ENCODE peak calls at places on chromosomes 13 and 19, in nine cellular contexts. Q is MM.1S, N is fibroblast of lung, E is astrocyte, S is neural progenitor cell, R is Karpas-422, X is GM12878, V is trophoblast cell, T is neuronal stem cell. K is an unnamed sample.

GRCh38 chr19:7928741-7929701 is 3.1 kb upstream of the CTXN1 start:
- DNase-seq in S (peak), X (no peak), R (peak), N (peak), V (peak), Q (no peak), T (no peak), E (peak), K (peak)

GRCh38 chr13:21034602-21035190 is 26.7 kb downstream of the LATS2 start:
- DNase-seq in N (peak), S (peak), Q (no peak), E (peak), T (no peak), X (no peak), V (no peak), R (no peak), K (no peak)

GRCh38 chr13:87884874-87885273 is 213.7 kb downstream of the SLITRK5 start:
- DNase-seq in S (peak), R (no peak), V (no peak), N (peak), X (no peak), E (peak), Q (no peak), T (peak), K (no peak)

GRCh38 chr13:73416093-73416492 is 357.3 kb downstream of the KLF5 start:
- DNase-seq in X (no peak), N (peak), S (peak), V (peak), E (peak), R (no peak), T (no peak), Q (no peak), K (no peak)

GRCh38 chr13:97174638-97175037 is 47.5 kb upstream of the MBNL2 start:
- DNase-seq in V (no peak), X (no peak), R (no peak), Q (peak), T (no peak), N (peak), E (no peak), S (no peak), K (no peak)

GRCh38 chr13:70708744-70709143 is 600.5 kb upstream of the KLHL1 start:
- DNase-seq in Q (no peak), S (no peak), E (no peak), X (no peak), T (no peak), R (no peak), N (no peak), V (no peak), K (no peak)

GRCh38 chr13:80379245-80379644 is 38.3 kb upstream of the SPRY2 start:
- DNase-seq in X (no peak), T (no peak), Q (no peak), V (no peak), R (no peak), E (peak), N (peak), S (no peak), K (no peak)

GRCh38 chr13:23876265-23876664 is 12.9 kb downstream of the MIPEP start:
- DNase-seq in R (peak), S (peak), X (no peak), Q (no peak), N (no peak), E (no peak), V (no peak), T (no peak), K (peak)

GRCh38 chr13:49995535-49996165 is 1.2 kb upstream of the TRIM13 start:
- DNase-seq in R (peak), N (peak), S (no peak), T (no peak), E (peak), X (peak), V (no peak), Q (no peak), K (no peak)

DNA sequence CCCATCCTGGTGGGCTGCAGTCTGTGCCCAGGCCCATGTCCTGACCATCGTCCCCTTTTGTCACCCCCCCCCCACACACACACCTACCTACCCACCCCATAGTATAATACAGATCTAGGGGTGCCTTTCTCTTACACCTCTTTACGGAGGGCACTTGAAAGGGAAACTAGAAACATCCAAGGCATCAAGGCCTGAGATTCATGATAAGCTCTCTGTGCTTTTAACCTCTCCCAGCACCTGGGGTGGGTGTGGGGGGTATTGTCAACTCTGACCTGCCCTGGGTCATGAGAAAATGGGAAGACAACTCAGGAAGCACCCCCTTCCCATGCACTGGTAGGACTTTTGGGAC is 1.6 kb downstream of the BICRA start:
- DNase-seq in V (no peak), S (no peak), E (no peak), X (no peak), Q (no peak), T (no peak), R (no peak), N (no peak), K (no peak)
- H2AFZ ChIP-seq in V (peak), S (no peak), E (no peak), X (no peak), Q (no peak), T (no peak), R (no peak), N (no peak), K (no peak)

GRCh38 chr19:46745030-46745429 is 827 bp upstream of the FKRP start:
- DNase-seq in T (no peak), Q (no peak), E (no peak), V (no peak), R (no peak), X (no peak), N (no peak), S (no peak), K (no peak)

GRCh38 chr19:46737761-46738171 is 8.1 kb upstream of the FKRP start:
- DNase-seq in V (no peak), Q (no peak), N (no peak), S (no peak), E (no peak), X (no peak), T (no peak), R (no peak), K (no peak)

GRCh38 chr19:46739290-46739771 is 6.5 kb upstream of the FKRP start:
- DNase-seq in V (no peak), Q (no peak), X (no peak), E (no peak), R (no peak), S (no peak), T (no peak), N (no peak), K (no peak)

GRCh38 chr19:46744005-46744691 is 1.7 kb upstream of the FKRP start:
- DNase-seq in T (no peak), N (no peak), R (no peak), E (no peak), S (no peak), V (no peak), X (no peak), Q (no peak), K (no peak)

GRCh38 chr19:46741447-46741846 is 4.4 kb upstream of the FKRP start:
- DNase-seq in S (no peak), Q (no peak), X (no peak), N (no peak), E (no peak), R (no peak), V (no peak), T (no peak), K (no peak)
- H2AFZ ChIP-seq in S (no peak), Q (no peak), X (no peak), N (no peak), E (no peak), R (no peak), V (no peak), T (no peak), K (no peak)

GRCh38 chr13:26983533-26984315 is 187.9 kb downstream of the USP12 start:
- DNase-seq in Q (no peak), N (peak), S (no peak), T (no peak), E (peak), X (no peak), R (no peak), V (no peak), K (no peak)
- H2AFZ ChIP-seq in Q (no peak), N (no peak), S (no peak), T (no peak), E (peak), X (no peak), R (no peak), V (no peak), K (no peak)

DNA sequence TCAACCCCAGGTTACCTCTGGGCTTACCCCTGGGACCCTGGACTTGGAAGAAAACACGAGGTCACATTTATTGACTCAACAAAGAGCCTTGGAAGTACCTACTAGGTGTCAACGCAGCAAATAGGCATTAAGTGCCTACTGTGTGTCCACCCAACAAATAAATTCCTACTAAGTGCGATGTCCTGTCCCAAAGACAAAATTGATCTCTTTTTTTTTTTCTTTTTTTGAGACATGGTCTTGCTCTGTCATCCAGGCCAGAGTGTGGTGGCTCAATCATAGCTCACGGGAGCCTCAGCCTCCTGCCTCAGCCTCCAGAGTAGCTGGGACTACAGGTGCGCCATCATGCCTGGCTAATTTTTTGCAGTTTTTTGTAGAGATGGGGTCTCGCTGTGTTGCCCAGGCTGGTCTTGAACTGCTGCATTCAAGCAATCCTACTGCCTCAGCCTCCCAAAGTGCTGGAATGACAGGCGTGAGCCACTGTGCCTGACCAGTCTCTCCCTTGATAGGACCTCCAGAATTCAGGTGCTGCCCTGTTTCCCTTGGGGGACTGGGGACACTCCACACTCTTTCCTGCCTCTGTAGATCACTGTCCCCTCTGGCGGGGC is 595 bp upstream of the S1PR2 start:
- DNase-seq in R (no peak), V (no peak), X (no peak), T (no peak), S (no peak), N (no peak), E (no peak), Q (no peak), K (no peak)
- H2AFZ ChIP-seq in R (no peak), V (no peak), X (peak), T (peak), S (peak), N (no peak), E (no peak), Q (peak), K (no peak)

DNA sequence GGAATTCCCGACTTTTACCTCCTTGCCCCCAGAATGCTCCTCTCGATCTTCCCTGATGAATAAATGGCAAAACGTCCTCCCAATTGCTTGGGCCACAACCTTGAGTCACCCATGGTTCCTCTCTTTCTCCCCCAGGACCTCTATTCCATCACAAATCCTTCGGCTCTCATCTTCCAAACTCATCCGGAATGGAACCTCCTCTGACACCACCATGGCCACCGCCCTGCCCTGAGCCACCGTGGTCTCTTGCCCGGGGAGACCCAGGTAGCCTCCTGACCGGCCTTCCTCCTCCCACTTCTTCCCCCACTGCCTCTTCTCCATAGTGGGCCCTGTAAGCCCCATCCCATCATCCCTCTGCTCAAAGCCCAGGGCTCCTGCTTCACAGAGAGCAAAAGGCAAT is 4.9 kb downstream of the SLC7A10 start:
- DNase-seq in V (no peak), N (no peak), T (no peak), S (no peak), E (no peak), Q (no peak), R (no peak), X (no peak), K (no peak)
- H2AFZ ChIP-seq in V (no peak), N (no peak), T (no peak), S (no peak), E (no peak), Q (no peak), R (no peak), X (no peak), K (no peak)

GRCh38 chr13:26007261-26007765 is 44.5 kb downstream of the SHISA2 start:
- DNase-seq in E (no peak), V (no peak), X (no peak), N (no peak), S (no peak), T (no peak), Q (no peak), R (no peak), K (no peak)

GRCh38 chr13:26011996-26012688 is 39.7 kb downstream of the SHISA2 start:
- DNase-seq in R (no peak), T (no peak), X (no peak), Q (no peak), N (peak), V (no peak), E (no peak), S (no peak), K (no peak)

GRCh38 chr13:26010487-26011207 is 41.2 kb downstream of the SHISA2 start:
- DNase-seq in E (no peak), N (no peak), T (no peak), V (no peak), R (no peak), S (no peak), Q (no peak), X (no peak), K (no peak)

GRCh38 chr13:26011208-26011573 is 40.6 kb downstream of the SHISA2 start:
- DNase-seq in R (no peak), E (no peak), N (no peak), Q (no peak), X (no peak), T (no peak), V (no peak), S (no peak), K (no peak)

DNA sequence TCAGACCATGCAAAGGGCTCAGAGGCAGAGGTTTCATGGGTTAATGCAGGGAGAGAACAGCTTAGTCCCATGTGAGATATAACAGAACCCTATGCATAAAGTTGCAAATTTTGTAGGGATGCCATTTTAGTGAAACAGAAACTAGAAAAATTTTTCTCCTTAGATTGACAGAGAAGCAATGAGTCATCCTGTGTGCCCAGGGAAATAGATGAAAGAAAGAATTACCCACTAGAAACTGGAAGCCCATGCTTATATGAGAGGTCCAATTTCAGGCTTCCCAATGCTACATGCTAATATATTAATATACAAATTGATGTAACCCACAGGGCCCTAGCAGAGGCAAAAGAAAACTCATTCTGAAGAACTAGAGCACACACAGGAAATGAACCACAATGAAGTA is 44.0 kb downstream of the SHISA2 start:
- DNase-seq in N (no peak), X (no peak), R (no peak), T (no peak), V (no peak), S (no peak), E (no peak), Q (peak), K (no peak)
- H2AFZ ChIP-seq in N (no peak), X (no peak), R (no peak), T (no peak), V (no peak), S (no peak), E (no peak), Q (peak), K (no peak)

GRCh38 chr13:99124695-99125334 is 75.8 kb upstream of the UBAC2 start:
- DNase-seq in E (peak), R (no peak), X (peak), S (no peak), Q (no peak), N (peak), T (no peak), V (peak), K (peak)

GRCh38 chr13:99122171-99122570 is 78.5 kb upstream of the UBAC2 start:
- DNase-seq in R (no peak), N (no peak), X (no peak), T (no peak), V (no peak), S (no peak), E (no peak), Q (no peak), K (no peak)

GRCh38 chr13:99125335-99125915 is 75.2 kb upstream of the UBAC2 start:
- DNase-seq in Q (no peak), S (no peak), R (no peak), N (no peak), E (no peak), V (no peak), T (no peak), X (no peak), K (no peak)

GRCh38 chr13:99124046-99124400 is 76.6 kb upstream of the UBAC2 start:
- DNase-seq in N (no peak), T (no peak), R (no peak), S (no peak), V (no peak), X (no peak), Q (no peak), E (no peak), K (no peak)

DNA sequence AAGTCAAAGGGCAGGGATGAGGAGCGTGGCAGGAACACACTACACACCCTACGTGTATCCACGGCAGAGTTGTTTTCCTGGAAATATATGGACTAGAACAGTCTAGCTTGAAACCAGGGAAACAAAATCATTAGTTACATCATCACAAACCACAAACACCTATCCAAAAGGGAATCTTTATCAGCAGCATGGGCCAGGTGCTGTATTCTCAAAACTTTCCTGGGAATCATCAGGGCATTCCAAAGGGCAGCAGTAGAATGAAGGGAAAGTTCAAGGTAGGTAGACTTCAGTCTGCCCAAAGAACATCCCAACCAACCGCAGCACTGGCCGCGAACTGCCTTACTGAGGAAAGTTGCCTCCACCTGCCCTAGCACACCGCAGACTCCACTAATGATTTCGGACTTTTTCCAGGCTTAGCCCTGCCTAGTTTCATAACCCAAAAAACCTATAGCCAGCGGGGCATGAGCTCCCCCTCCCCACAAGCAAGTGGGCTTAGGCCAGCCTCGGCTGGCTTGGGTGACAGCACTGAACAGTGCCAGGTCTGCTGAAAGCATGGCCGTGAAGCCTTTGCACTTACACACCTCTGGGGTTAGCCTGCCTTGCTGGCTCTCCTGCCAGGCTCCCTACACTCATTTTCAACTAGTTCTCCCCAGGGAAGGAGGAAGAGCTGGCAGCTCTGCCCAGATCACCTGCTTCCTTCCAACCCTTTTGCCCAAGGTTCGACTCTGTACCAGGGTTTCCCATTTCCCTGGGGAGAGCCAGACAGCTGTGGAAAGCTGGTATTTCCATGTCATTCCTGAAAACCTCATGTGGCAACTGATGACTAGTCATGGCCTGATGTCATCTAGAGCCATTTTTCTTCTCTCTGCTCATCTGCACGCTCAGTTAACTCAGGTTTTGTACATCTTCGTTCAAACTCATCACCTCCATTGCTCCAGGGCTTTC is 77.3 kb upstream of the UBAC2 start:
- DNase-seq in E (peak), R (no peak), T (no peak), N (peak), S (no peak), V (peak), Q (no peak), X (no peak), K (no peak)
- H2AFZ ChIP-seq in E (no peak), R (no peak), T (no peak), N (no peak), S (no peak), V (no peak), Q (no peak), X (no peak), K (no peak)

GRCh38 chr19:15911599-15912237 is 13.8 kb upstream of the CYP4F2 start:
- DNase-seq in N (no peak), R (no peak), V (no peak), T (no peak), X (no peak), Q (no peak), E (no peak), S (no peak), K (no peak)
- H2AFZ ChIP-seq in N (no peak), R (no peak), V (no peak), T (no peak), X (no peak), Q (no peak), E (no peak), S (no peak), K (no peak)

DNA sequence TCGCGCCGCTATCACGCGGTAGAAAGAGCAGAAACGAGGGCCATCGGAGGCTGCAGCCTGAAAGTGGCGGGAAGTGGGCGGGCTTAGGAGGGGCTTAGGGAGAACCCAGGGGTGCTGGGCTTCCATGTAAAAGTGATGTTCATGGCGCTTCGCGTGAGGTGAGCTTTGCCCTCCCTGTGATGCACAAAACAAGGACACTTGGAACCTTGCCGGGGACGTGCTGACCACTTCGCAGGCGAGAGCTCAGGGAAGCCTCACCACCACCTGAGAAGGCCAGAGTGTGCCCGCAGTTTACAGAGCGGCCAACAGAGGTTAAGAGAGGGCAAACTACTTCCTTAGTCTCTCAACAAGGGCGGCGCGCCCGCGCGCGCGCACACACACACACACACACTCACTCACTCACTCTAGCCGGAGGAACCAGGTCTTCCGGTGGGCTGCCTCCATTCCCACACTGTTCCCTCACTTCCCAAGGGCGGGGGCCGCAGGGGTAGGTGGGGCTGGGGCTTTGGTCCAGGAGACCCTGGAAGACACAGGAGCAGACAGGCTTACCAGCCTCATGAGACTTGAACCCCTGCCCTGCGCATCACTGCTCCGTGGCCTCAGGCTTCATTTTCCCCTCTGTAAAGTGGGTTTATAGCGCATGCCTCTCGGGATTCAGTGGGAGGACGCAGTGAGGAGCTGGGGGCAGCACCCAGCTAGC is 716 bp downstream of the GAPDHS start:
- DNase-seq in X (no peak), N (peak), V (no peak), T (no peak), Q (no peak), E (no peak), R (no peak), S (peak), K (no peak)
- H2AFZ ChIP-seq in X (peak), N (peak), V (no peak), T (peak), Q (no peak), E (no peak), R (no peak), S (no peak), K (no peak)

K was measured in OCI-LY7.